ENCODE peak calls at places on chromosomes 11 and 22, in nine cellular contexts. N is cardiac muscle cell; P is GM23248; E is colonic mucosa; M is fibroblast of mammary gland; F is CD8-positive, alpha-beta T cell; U is MG63; J is dorsolateral prefrontal cortex; G is AG09309. H is an unnamed sample.

GRCh38 chr22:48528221-48528915 is 1299.3 kb downstream of the BRD1 start:
- DNase-seq in U (no peak), J (no peak), P (no peak), F (no peak), G (no peak), E (no peak), N (no peak), M (no peak), H (no peak)

GRCh38 chr22:25092119-25092518 is 107.5 kb upstream of the CRYBB3 start:
- DNase-seq in G (no peak), M (no peak), F (no peak), E (no peak), P (no peak), J (no peak), N (no peak), U (no peak), H (no peak)

GRCh38 chr11:78822931-78823423 is 248.3 kb upstream of the NARS2 start:
- DNase-seq in F (no peak), P (no peak), E (no peak), M (no peak), U (no peak), N (no peak), G (no peak), J (no peak), H (no peak)

GRCh38 chr11:9170450-9170849 is 79.1 kb upstream of the SCUBE2 start:
- DNase-seq in G (no peak), U (peak), J (no peak), P (peak), N (peak), E (no peak), M (peak), F (no peak), H (no peak)

GRCh38 chr11:79592441-79593223 is 151.8 kb upstream of the TENM4 start:
- DNase-seq in F (no peak), P (no peak), J (no peak), E (no peak), M (no peak), N (no peak), G (no peak), U (no peak), H (no peak)

GRCh38 chr11:90229791-90230190 is 6.9 kb upstream of the CHORDC1 start:
- DNase-seq in M (peak), P (peak), G (no peak), J (no peak), U (no peak), N (peak), E (no peak), F (no peak), H (no peak)

GRCh38 chr11:86803641-86804040 is 3.3 kb downstream of the PRSS23 start:
- DNase-seq in E (no peak), F (no peak), M (peak), P (peak), G (no peak), N (no peak), U (no peak), J (no peak), H (no peak)

GRCh38 chr11:63802637-63803414 is 10.4 kb upstream of the SPINDOC start:
- DNase-seq in N (peak), P (peak), M (peak), U (peak), J (no peak), F (no peak), E (peak), G (peak), H (no peak)

GRCh38 chr11:116207349-116207748 is 565.4 kb downstream of the BUD13 start:
- DNase-seq in G (no peak), F (no peak), J (no peak), E (no peak), M (no peak), N (no peak), P (no peak), U (no peak), H (no peak)

GRCh38 chr11:89437317-89437716 is 53.9 kb downstream of the NOX4 start:
- DNase-seq in F (no peak), G (no peak), M (peak), P (no peak), N (peak), U (no peak), J (no peak), E (no peak), H (no peak)

GRCh38 chr11:99240192-99241030 is 219.7 kb downstream of the CNTN5 start:
- DNase-seq in P (no peak), J (no peak), G (no peak), F (no peak), M (no peak), N (no peak), E (no peak), U (no peak), H (no peak)

GRCh38 chr11:79507726-79508125 is 66.9 kb upstream of the TENM4 start:
- DNase-seq in M (no peak), U (no peak), J (no peak), F (no peak), E (no peak), P (no peak), G (no peak), N (no peak), H (no peak)

GRCh38 chr11:118527109-118527508 is at the start of gene TTC36:
- DNase-seq in E (no peak), F (no peak), G (no peak), P (no peak), N (no peak), J (no peak), M (no peak), U (no peak), H (no peak)

GRCh38 chr11:110339456-110339855 is 43.0 kb upstream of the RDX start:
- DNase-seq in G (no peak), N (no peak), F (no peak), J (no peak), E (no peak), M (no peak), U (no peak), P (no peak), H (no peak)

GRCh38 chr22:41576877-41577276 is 12.8 kb downstream of the PMM1 start:
- DNase-seq in M (peak), U (peak), E (peak), F (peak), N (peak), P (peak), G (no peak), J (peak), H (peak)

GRCh38 chr11:30960387-30960992 is 374.3 kb upstream of the MPPED2 start:
- DNase-seq in F (no peak), P (peak), G (peak), U (no peak), N (peak), J (no peak), E (no peak), M (peak), H (peak)

GRCh38 chr11:76638267-76639197 is 32.0 kb downstream of the LRRC32 start:
- DNase-seq in P (no peak), M (no peak), G (no peak), N (no peak), E (no peak), F (no peak), J (no peak), U (no peak), H (no peak)

GRCh38 chr11:132312616-132313210 is 942.3 kb downstream of the NTM start:
- DNase-seq in E (no peak), J (no peak), U (peak), G (peak), P (peak), F (no peak), N (peak), M (peak), H (peak)

GRCh38 chr11:76623171-76623883 is 47.2 kb downstream of the LRRC32 start:
- DNase-seq in F (no peak), J (no peak), N (peak), G (no peak), P (peak), E (no peak), U (peak), M (peak), H (no peak)

GRCh38 chr11:123640677-123641494 is 13.5 kb downstream of the SCN3B start:
- DNase-seq in P (peak), G (no peak), E (peak), F (peak), N (peak), M (peak), U (peak), J (peak), H (peak)

GRCh38 chr22:17518379-17518778 is 44.9 kb upstream of the SLC25A18 start:
- DNase-seq in U (no peak), N (no peak), G (no peak), M (no peak), E (no peak), F (no peak), P (no peak), J (no peak), H (no peak)

GRCh38 chr11:110857885-110858555 is 145.8 kb upstream of the ARHGAP20 start:
- DNase-seq in E (peak), P (peak), G (no peak), U (peak), N (peak), J (no peak), M (peak), F (no peak), H (no peak)

GRCh38 chr11:31412946-31413345 is 43.3 kb downstream of the DNAJC24 start:
- DNase-seq in F (no peak), J (no peak), N (peak), E (no peak), P (peak), M (peak), G (peak), U (no peak), H (no peak)

GRCh38 chr11:34525887-34526657 is 12.5 kb upstream of the ELF5 start:
- DNase-seq in J (no peak), E (no peak), U (no peak), P (no peak), N (no peak), G (no peak), F (no peak), M (no peak), H (no peak)

GRCh38 chr11:3164540-3165151 is 464 bp downstream of the OSBPL5 start:
- DNase-seq in J (peak), G (no peak), N (no peak), U (no peak), E (no peak), F (no peak), M (no peak), P (no peak), H (no peak)
- H3K4me3 ChIP-seq in J (peak), G (peak), N (peak), U (peak), E (peak), F (peak), M (peak), P (peak), H (peak)

DNA sequence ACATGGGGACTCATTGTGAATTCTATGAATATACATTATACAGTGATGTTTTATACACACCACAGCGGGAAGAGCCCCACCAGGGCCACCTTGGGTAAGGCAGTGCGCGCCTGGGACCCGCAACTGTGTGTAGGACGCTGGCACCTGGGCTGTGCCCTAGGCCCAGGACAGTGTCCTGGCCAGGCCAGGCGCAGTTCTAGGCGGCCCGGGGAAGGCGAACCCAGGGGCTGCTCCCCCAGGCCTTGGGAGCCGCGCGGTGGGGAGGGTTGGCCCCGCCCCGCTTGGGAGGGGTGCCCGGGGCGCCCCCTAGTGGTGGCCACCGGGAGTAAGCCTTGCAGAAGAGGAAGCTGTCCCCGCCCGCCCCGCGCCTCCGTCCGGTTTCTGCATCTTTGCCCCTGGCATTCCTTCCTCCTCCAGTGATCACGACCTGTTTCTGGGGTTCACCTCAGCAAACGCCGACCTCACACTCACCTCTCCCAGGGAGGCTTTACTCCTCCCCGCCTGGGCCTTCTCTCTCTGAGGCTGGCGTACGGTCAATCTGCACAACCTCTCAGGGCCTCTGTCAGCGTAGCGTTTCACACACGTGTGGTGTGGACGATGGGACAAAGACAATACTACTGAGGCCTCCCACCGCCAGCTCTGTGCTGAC is 9.5 kb upstream of the EHD1 start:
- DNase-seq in M (peak), P (peak), F (peak), E (peak), G (no peak), J (peak), U (peak), N (peak), H (peak)
- H3K4me3 ChIP-seq in M (peak), P (peak), F (peak), E (no peak), G (no peak), J (peak), U (no peak), N (no peak), H (peak)

GRCh38 chr11:43944761-43945311 is 2.4 kb downstream of the C11orf96 start:
- DNase-seq in P (peak), E (peak), U (peak), M (no peak), J (no peak), N (peak), G (no peak), F (peak), H (peak)
- H3K4me3 ChIP-seq in P (no peak), E (peak), U (no peak), M (no peak), J (peak), N (peak), G (no peak), F (no peak), H (peak)

DNA sequence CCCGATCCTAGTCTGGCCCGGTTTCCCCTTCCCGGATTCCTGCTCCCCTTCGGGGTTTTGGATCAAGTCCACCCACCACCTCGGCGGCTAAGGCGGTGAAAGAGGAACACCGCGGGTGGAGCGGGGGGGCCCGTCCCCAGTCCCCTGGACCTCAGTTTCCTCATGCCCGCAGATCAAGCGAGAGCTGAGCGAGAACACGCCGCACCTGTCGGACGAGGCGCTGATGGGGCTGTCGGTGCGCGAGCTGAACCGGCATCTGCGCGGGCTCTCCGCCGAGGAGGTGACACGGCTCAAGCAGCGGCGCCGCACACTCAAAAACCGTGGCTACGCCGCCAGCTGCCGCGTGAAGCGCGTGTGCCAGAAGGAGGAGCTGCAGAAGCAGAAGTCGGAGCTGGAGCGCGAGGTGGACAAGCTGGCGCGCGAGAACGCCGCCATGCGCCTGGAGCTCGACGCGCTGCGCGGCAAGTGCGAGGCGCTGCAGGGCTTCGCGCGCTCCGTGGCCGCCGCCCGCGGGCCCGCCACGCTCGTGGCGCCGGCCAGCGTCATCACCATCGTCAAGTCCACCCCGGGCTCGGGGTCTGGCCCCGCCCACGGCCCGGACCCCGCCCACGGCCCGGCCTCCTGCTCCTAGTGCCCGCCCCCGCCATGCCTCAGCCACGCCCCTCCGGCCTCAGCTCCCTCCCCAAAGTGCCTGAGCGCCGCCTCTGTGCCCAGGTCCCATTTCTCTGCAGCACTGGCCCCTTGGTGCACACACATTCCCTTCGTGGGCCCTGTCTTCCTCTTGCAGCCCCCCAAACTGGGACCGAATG is 12.7 kb downstream of the MAFF start:
- DNase-seq in M (no peak), U (no peak), E (peak), F (peak), J (peak), N (peak), P (peak), G (no peak), H (no peak)
- H3K4me3 ChIP-seq in M (no peak), U (no peak), E (peak), F (peak), J (peak), N (peak), P (no peak), G (no peak), H (no peak)

H was measured in WERI-Rb-1.